ENCODE peak calls at places on chromosomes 6 and 20, in ten cellular contexts. B, N, P, U, T, M, H, J, O and Q are unnamed samples.
A peak's percentile ranks its signal among the peaks of the same experiment; 100 is the strongest.

GRCh38 chr6:22906091-22906549 is 336.8 kb downstream of the HDGFL1 start:
- DNase-seq in B (no peak), N (peak; percentile 36), P (peak; percentile 15), U (no peak), T (no peak), M (no peak), H (no peak), J (no peak), O (no peak), Q (no peak)

GRCh38 chr20:44716309-44717106 is 1.3 kb downstream of the CCN5 start:
- DNase-seq in B (peak; percentile 34), N (peak; percentile 33), P (no peak), U (no peak), T (peak; percentile 49), M (no peak), H (no peak), J (no peak), O (no peak), Q (no peak)

GRCh38 chr20:24392612-24393011 is 76.8 kb upstream of the SYNDIG1 start:
- DNase-seq in B (no peak), N (no peak), P (no peak), U (no peak), T (no peak), M (no peak), H (no peak), J (no peak), O (no peak), Q (no peak)

GRCh38 chr6:84681693-84682326 is 82.6 kb downstream of the TBX18 start:
- DNase-seq in B (no peak), N (no peak), P (no peak), U (no peak), T (no peak), M (no peak), H (no peak), J (no peak), O (no peak), Q (no peak)

GRCh38 chr6:51513891-51514290 is 573.5 kb downstream of the PKHD1 start:
- DNase-seq in B (no peak), N (no peak), P (no peak), U (no peak), T (peak; percentile 77), M (no peak), H (no peak), J (no peak), O (no peak), Q (no peak)

GRCh38 chr20:50799890-50800550 is 5.2 kb downstream of the BCAS4 start:
- DNase-seq in B (no peak), N (no peak), P (no peak), U (no peak), T (no peak), M (no peak), H (no peak), J (peak; percentile 42), O (no peak), Q (no peak)

GRCh38 chr6:57423468-57423867 is 106.0 kb downstream of the PRIM2 start:
- DNase-seq in B (no peak), N (peak; percentile 38), P (no peak), U (no peak), T (no peak), M (no peak), H (no peak), J (no peak), O (no peak), Q (no peak)

GRCh38 chr6:29627762-29628418 is 5.1 kb downstream of the GABBR1 start:
- DNase-seq in B (peak; percentile 67), N (peak; percentile 84), P (no peak), U (peak; percentile 60), T (peak; percentile 92), M (no peak), H (peak; percentile 42), J (peak; percentile 63), O (peak; percentile 79), Q (peak; percentile 66)

GRCh38 chr6:19501737-19502245 is 335.4 kb upstream of the ID4 start:
- DNase-seq in B (no peak), N (no peak), P (no peak), U (no peak), T (no peak), M (no peak), H (no peak), J (no peak), O (no peak), Q (no peak)

DNA sequence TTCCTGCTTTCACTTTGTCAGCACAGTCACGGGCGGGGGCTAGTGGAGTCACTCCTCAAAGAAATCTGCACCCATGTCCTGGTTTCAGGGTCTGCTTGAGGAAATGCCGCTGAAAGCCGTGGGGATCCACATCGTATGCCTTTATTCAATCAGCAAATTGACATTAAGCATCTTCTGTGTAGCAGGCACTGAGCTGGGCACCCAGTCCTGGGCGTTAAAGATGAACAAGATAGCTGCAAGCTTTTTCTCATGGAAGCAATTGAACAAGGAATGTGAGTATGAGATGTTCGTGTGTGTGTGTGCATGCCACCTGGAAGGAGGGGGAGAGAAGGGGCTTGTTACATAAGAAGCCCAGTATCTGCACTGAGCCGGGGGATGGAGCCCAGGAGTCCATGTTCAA is 243.9 kb downstream of the SMOC2 start:
- DNase-seq in B (no peak), N (no peak), P (no peak), U (no peak), T (peak; percentile 52), M (no peak), H (no peak), J (no peak), O (no peak), Q (no peak)
- H3K4me1 ChIP-seq in B (no peaks in the 10 kb centered on the region), N (no peaks in the 10 kb centered on the region), P (no peaks in the 10 kb centered on the region), U (no peaks in the 10 kb centered on the region), T (no peaks in the 10 kb centered on the region), M (no peaks in the 10 kb centered on the region), H (no peaks in the 10 kb centered on the region), J (no peaks in the 10 kb centered on the region), O (no peaks in the 10 kb centered on the region), Q (no peaks in the 10 kb centered on the region)

DNA sequence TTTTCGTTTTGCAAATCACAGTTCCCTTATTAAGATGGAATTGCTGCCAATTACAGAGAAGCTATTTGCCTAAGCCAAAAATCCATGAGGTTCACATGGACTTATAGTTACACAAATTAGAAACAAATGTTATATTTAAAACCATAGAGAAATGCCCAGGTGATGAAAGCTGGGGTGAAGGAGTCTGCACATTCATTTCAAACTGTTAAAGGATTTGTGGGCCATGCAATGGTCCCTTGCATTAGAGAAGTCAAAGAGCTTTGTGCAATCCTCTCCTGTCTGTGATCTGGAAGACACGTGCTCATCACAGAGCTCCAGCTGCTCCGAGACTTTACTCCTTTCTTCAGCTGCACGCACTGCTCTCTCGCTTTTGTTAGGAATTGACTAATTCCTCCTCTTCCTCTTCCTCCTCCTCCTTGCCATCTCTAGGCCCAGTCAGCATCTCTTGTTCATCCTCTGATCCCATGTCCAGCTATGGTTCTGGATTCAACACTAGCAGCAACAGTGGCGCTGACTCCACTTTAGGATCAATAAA is 4.1 kb upstream of the AIF1 start:
- DNase-seq in B (no peak), N (peak; percentile 24), P (no peak), U (no peak), T (no peak), M (no peak), H (no peak), J (no peak), O (no peak), Q (no peak)
- H3K4me1 ChIP-seq in B (peaks cover 5% of the 10 kb centered on the region), N (no peaks in the 10 kb centered on the region), P (peaks cover 2% of the 10 kb centered on the region), U (no peaks in the 10 kb centered on the region), T (no peaks in the 10 kb centered on the region), M (peaks cover 3% of the 10 kb centered on the region), H (no peaks in the 10 kb centered on the region), J (peaks cover 3% of the 10 kb centered on the region), O (no peaks in the 10 kb centered on the region), Q (no peaks in the 10 kb centered on the region)

GRCh38 chr6:111573892-111574800 is 31.5 kb downstream of the TRAF3IP2 start:
- DNase-seq in B (no peak), N (peak; percentile 80), P (no peak), U (no peak), T (no peak), M (peak; percentile 78), H (peak; percentile 36), J (no peak), O (no peak), Q (no peak)

GRCh38 chr6:111569951-111570350 is 35.7 kb downstream of the TRAF3IP2 start:
- DNase-seq in B (no peak), N (no peak), P (no peak), U (no peak), T (no peak), M (no peak), H (no peak), J (no peak), O (no peak), Q (no peak)

GRCh38 chr6:111576302-111576701 is 29.4 kb downstream of the TRAF3IP2 start:
- DNase-seq in B (no peak), N (no peak), P (no peak), U (no peak), T (no peak), M (no peak), H (no peak), J (no peak), O (no peak), Q (no peak)

GRCh38 chr6:111573118-111573883 is 32.4 kb downstream of the TRAF3IP2 start:
- DNase-seq in B (no peak), N (peak; percentile 61), P (no peak), U (no peak), T (no peak), M (no peak), H (no peak), J (no peak), O (no peak), Q (no peak)

DNA sequence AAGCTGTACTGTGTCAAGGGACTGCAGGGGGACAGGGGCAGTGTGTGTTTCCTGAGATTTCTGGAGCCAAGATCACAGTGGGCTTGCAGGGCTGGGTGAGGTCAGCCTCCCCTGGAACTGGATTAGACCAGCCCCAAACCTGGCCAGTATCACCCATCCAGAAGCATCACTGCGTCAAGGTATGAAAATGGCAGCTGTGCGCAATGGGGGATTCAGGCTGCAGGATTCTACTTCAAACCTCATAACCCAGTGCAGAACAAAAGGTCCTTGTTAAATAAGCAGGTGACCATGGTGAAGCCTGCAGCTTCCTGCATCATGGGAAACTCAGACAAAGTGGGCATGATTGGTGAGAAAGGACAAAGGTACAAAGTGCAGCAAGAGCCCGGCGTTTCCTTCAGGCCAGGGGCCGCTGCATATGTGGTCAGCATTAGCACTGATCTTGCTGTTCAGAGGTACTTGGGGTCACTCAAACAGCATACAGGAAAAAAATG is 33.4 kb downstream of the TRAF3IP2 start:
- DNase-seq in B (no peak), N (no peak), P (no peak), U (no peak), T (no peak), M (no peak), H (no peak), J (no peak), O (no peak), Q (no peak)
- H3K4me1 ChIP-seq in B (peaks cover 52% of the 10 kb centered on the region), N (peaks cover 80% of the 10 kb centered on the region), P (peaks cover 6% of the 10 kb centered on the region), U (peaks cover 3% of the 10 kb centered on the region), T (peaks cover 6% of the 10 kb centered on the region), M (peaks cover 32% of the 10 kb centered on the region), H (peaks cover 15% of the 10 kb centered on the region), J (no peaks in the 10 kb centered on the region), O (peaks cover 74% of the 10 kb centered on the region), Q (no peaks in the 10 kb centered on the region)

DNA sequence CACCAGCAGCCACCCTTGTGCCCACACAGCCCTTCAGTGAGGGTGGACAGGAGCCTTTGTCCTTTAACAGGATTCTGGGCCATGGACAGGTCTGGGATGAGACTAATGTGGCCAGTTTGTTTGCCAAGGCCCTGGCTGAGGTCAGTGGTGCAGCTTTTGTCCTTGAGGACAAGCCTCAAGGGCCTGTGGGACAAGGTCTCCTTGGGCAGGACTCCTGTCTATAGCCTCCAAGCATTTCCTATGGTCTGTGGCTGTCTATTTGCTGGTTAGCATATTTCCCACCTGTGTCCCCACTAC is 44.1 kb downstream of the SUN5 start:
- DNase-seq in B (no peak), N (no peak), P (no peak), U (no peak), T (no peak), M (no peak), H (no peak), J (no peak), O (no peak), Q (no peak)
- H3K4me1 ChIP-seq in B (no peaks in the 10 kb centered on the region), N (no peaks in the 10 kb centered on the region), P (no peaks in the 10 kb centered on the region), U (no peaks in the 10 kb centered on the region), T (no peaks in the 10 kb centered on the region), M (no peaks in the 10 kb centered on the region), H (no peaks in the 10 kb centered on the region), J (no peaks in the 10 kb centered on the region), O (no peaks in the 10 kb centered on the region), Q (no peaks in the 10 kb centered on the region)